ENCODE peak calls at places on chromosomes 7 and 10, in six cellular contexts. R is vagina; Z is WERI-Rb-1; C is PC-3; Q is CD4-positive, alpha-beta T cell; I is colonic mucosa. X is an unnamed sample. For H3K9me3, the result is how much of the 10 kb centered on the place peaks cover.

GRCh38 chr10:107971411-107971810 is 806.9 kb upstream of the SORCS1 start:
- DNase-seq in R (no peak), Z (no peak), C (peak), Q (no peak), I (no peak), X (no peak)

GRCh38 chr7:134460000-134460399 is 1.1 kb upstream of the AKR1B1 start:
- DNase-seq in R (no peak), Z (no peak), C (peak), Q (no peak), I (no peak), X (no peak)

GRCh38 chr10:114629083-114629823 is 28.8 kb downstream of the ABLIM1 start:
- DNase-seq in R (no peak), Z (no peak), C (no peak), Q (no peak), I (no peak), X (no peak)

GRCh38 chr10:118870467-118871243 is 115.9 kb upstream of the CACUL1 start:
- DNase-seq in R (no peak), Z (peak), C (peak), Q (no peak), I (no peak), X (peak)

GRCh38 chr7:22435720-22436119 is 64.3 kb downstream of the STEAP1B start:
- DNase-seq in R (no peak), Z (no peak), C (no peak), Q (no peak), I (no peak), X (no peak)

GRCh38 chr7:69342154-69342884 is 256.0 kb upstream of the AUTS2 start:
- DNase-seq in R (no peak), Z (no peak), C (no peak), Q (no peak), I (no peak), X (no peak)

GRCh38 chr7:85426487-85426960 is 239.7 kb upstream of the SEMA3D start:
- DNase-seq in R (no peak), Z (no peak), C (no peak), Q (no peak), I (no peak), X (no peak)

GRCh38 chr7:130146693-130147520 is 58.3 kb downstream of the TMEM209 start:
- DNase-seq in R (no peak), Z (no peak), C (no peak), Q (no peak), I (no peak), X (no peak)

GRCh38 chr10:80500572-80501380 is 36.9 kb upstream of the SH2D4B start:
- DNase-seq in R (no peak), Z (no peak), C (no peak), Q (no peak), I (no peak), X (no peak)

GRCh38 chr10:129322872-129323271 is 144.2 kb upstream of the MGMT start:
- DNase-seq in R (no peak), Z (no peak), C (no peak), Q (no peak), I (no peak), X (peak)

GRCh38 chr10:48885376-48885775 is 54.3 kb downstream of the LRRC18 start:
- DNase-seq in R (no peak), Z (peak), C (peak), Q (no peak), I (no peak), X (peak)

GRCh38 chr10:125788156-125789034 is 12.8 kb upstream of the MMP21 start:
- DNase-seq in R (no peak), Z (no peak), C (peak), Q (no peak), I (no peak), X (no peak)

GRCh38 chr7:139566075-139566474 is 42.6 kb downstream of the CLEC2L start:
- DNase-seq in R (peak), Z (no peak), C (no peak), Q (no peak), I (no peak), X (no peak)

GRCh38 chr7:16874061-16874460 is 7.7 kb downstream of the AGR3 start:
- DNase-seq in R (no peak), Z (no peak), C (no peak), Q (no peak), I (no peak), X (no peak)

GRCh38 chr7:142482899-142483658 is 225.2 kb upstream of the PRSS58 start:
- DNase-seq in R (no peak), Z (peak), C (peak), Q (no peak), I (peak), X (peak)

GRCh38 chr10:48935141-48935540 is 4.5 kb downstream of the LRRC18 start:
- DNase-seq in R (no peak), Z (no peak), C (no peak), Q (no peak), I (no peak), X (no peak)

GRCh38 chr10:18594574-18595156 is 56.7 kb downstream of the NSUN6 start:
- DNase-seq in R (no peak), Z (peak), C (peak), Q (no peak), I (no peak), X (peak)

GRCh38 chr10:3418041-3418760 is 245.6 kb upstream of the PITRM1 start:
- DNase-seq in R (no peak), Z (no peak), C (no peak), Q (no peak), I (no peak), X (no peak)

GRCh38 chr10:95290446-95290800 is 380 bp downstream of the PDLIM1 start:
- DNase-seq in R (no peak), Z (no peak), C (no peak), Q (no peak), I (no peak), X (no peak)

GRCh38 chr7:143389316-143390097 is 8.4 kb downstream of the ZYX start:
- DNase-seq in R (no peak), Z (no peak), C (no peak), Q (no peak), I (no peak), X (no peak)

GRCh38 chr10:36026656-36027390 is 384.7 kb upstream of the FZD8 start:
- DNase-seq in R (no peak), Z (no peak), C (no peak), Q (no peak), I (no peak), X (no peak)

GRCh38 chr10:14403846-14404623 is 73.3 kb upstream of the FRMD4A start:
- DNase-seq in R (no peak), Z (no peak), C (no peak), Q (no peak), I (no peak), X (peak)

GRCh38 chr10:110979611-110980010 is 60.2 kb downstream of the SHOC2 start:
- DNase-seq in R (no peak), Z (no peak), C (no peak), Q (no peak), I (no peak), X (no peak)

GRCh38 chr10:110973400-110973799 is 54.0 kb downstream of the SHOC2 start:
- DNase-seq in R (no peak), Z (no peak), C (no peak), Q (no peak), I (no peak), X (no peak)

GRCh38 chr10:110977662-110978061 is 58.3 kb downstream of the SHOC2 start:
- DNase-seq in R (no peak), Z (no peak), C (no peak), Q (no peak), I (no peak), X (no peak)

GRCh38 chr10:110978204-110978603 is 58.8 kb downstream of the SHOC2 start:
- DNase-seq in R (no peak), Z (no peak), C (no peak), Q (no peak), I (no peak), X (no peak)

DNA sequence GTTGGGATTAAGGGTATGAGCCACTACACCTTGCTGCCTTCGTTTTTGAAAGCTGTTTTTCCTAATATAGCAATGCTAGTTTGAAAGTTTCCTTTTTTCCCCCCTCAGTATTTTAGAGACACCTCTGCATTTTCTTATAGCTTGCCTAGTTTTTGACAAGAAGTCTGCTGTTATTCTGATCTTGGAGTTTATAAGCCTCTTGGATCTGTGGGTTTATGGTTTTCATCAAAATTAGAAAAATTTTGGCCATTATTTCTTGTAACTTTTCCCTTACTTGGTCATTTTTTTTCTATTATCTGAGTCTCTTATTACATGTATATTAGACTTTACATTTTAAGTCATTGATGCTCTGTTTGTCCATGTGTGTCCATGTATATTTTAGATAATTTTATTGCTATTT is 57.2 kb downstream of the SHOC2 start:
- DNase-seq in R (no peak), Z (no peak), C (no peak), Q (no peak), I (no peak), X (no peak)
- H3K9me3 ChIP-seq in R (under half), Z (under half), C (under half), Q (under half), I (under half), X (under half)

GRCh38 chr7:158449266-158449665 is 138.4 kb downstream of the PTPRN2 start:
- DNase-seq in R (no peak), Z (no peak), C (no peak), Q (no peak), I (no peak), X (no peak)
- H3K9me3 ChIP-seq in R (under half), Z (under half), C (under half), Q (under half), I (under half), X (under half)

GRCh38 chr10:133215586-133215985 is 14.4 kb upstream of the UTF1 start:
- DNase-seq in R (no peak), Z (no peak), C (no peak), Q (no peak), I (no peak), X (no peak)
- H3K9me3 ChIP-seq in R (under half), Z (under half), C (under half), Q (under half), I (under half), X (under half)

DNA sequence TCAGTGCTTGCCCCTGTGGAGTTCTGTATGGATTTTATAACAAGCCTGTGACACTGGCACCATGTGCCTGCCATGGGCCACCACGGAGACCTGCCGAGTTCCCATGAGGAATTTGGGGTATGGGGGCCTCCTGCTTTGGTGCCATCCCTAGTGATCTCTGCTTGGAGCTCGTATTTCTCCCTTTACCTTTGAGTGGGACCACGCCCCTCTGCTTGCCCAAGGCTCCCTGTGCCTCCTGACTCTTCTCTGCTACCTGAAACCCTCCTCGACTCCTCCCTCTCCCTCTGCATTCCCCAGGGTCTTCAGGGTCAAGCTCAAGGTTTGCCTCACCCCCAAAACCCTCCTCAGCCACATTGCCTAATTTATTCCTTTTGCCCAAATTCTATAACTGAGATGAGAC is 225.0 kb downstream of the BUB3 start:
- DNase-seq in R (no peak), Z (no peak), C (no peak), Q (no peak), I (no peak), X (no peak)
- H3K9me3 ChIP-seq in R (under half), Z (under half), C (under half), Q (under half), I (under half), X (under half)

DNA sequence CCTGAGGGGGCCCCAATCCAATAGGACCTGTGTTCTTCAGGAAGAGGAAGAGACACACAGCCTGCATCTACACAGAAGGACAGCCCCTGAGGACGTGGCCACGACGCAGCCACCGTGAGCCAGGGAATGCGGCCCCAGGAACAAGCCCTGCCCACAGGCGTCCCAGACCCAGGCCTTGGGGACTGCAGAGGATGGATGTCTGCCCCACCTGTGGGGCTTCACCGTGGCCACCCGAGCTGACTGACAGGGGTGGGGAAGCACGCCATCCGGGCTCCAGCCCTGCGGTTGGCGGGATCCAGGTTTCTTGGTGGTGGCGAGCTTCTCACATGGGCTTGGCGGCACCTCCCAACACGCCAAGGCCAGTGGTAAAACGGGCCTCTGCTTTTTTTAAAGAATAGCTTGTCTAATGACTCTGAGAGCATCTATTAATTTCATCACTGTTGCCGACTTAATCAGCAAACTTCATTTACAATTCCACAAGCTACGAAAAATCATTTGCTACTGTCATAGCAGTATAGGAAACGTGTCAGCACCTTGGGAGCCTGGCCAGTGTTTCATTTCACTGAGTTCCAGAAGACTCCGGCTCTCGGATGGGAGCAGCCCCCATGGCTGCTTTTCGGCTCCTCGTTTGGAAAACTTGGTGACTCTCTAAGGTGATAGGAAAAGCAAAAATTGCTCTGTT is 584.0 kb downstream of the PTPRN2 start:
- DNase-seq in R (no peak), Z (no peak), C (no peak), Q (no peak), I (no peak), X (no peak)
- H3K9me3 ChIP-seq in R (under half), Z (under half), C (under half), Q (under half), I (under half), X (under half)

GRCh38 chr7:157941210-157941609 is 604.4 kb downstream of the DNAJB6 start:
- DNase-seq in R (no peak), Z (no peak), C (no peak), Q (no peak), I (no peak), X (no peak)
- H3K9me3 ChIP-seq in R (under half), Z (under half), C (under half), Q (under half), I (under half), X (under half)